ENCODE peak calls at places on chromosomes 16 and 17, in five cellular contexts. E is natural killer cell, S is tibial artery, C is fibroblast of pulmonary artery, A is IMR-90. L is an unnamed sample.
A peak's percentile ranks its signal among the peaks of the same experiment; 100 is the strongest.

GRCh38 chr16:12426122-12426521 is 377.6 kb downstream of the CPPED1 start:
- DNase-seq in E (no peak), S (no peak), C (no peak), A (peak; percentile 26), L (no peak)

GRCh38 chr17:79473836-79474204 is 137.0 kb downstream of the RBFOX3 start:
- DNase-seq in E (no peak), S (no peak), C (no peak), A (no peak), L (no peak)

GRCh38 chr16:88770459-88771293 is 14.3 kb downstream of the PIEZO1 start:
- DNase-seq in E (peak; percentile 66), S (no peak), C (peak; percentile 56), A (peak; percentile 87), L (no peak)

GRCh38 chr16:89700649-89701424 is 668 bp downstream of the SPATA2L start:
- DNase-seq in E (peak; percentile 58), S (no peak), C (peak; percentile 32), A (peak; percentile 24), L (no peak)

GRCh38 chr17:4789701-4789950 is 862 bp downstream of the GLTPD2 start:
- DNase-seq in E (no peak), S (no peak), C (no peak), A (no peak), L (no peak)

GRCh38 chr17:81477173-81477572 is 35.4 kb downstream of the ACTG1 start:
- DNase-seq in E (no peak), S (no peak), C (no peak), A (no peak), L (no peak)

GRCh38 chr16:67104845-67105244 is 4.9 kb upstream of the PHAF1 start:
- DNase-seq in E (no peak), S (no peak), C (no peak), A (no peak), L (no peak)

GRCh38 chr17:77644181-77644972 is 314.1 kb upstream of the TNRC6C start:
- DNase-seq in E (no peak), S (no peak), C (no peak), A (no peak), L (no peak)

GRCh38 chr17:66727634-66728570 is 107.0 kb upstream of the CACNG5 start:
- DNase-seq in E (no peak), S (no peak), C (peak; percentile 65), A (peak; percentile 50), L (peak; percentile 41)

GRCh38 chr17:37710344-37710886 is 34.4 kb downstream of the HNF1B start:
- DNase-seq in E (no peak), S (no peak), C (peak; percentile 77), A (peak; percentile 62), L (peak; percentile 73)

GRCh38 chr16:47565454-47565853 is 104.3 kb downstream of the PHKB start:
- DNase-seq in E (no peak), S (peak; percentile 83), C (peak; percentile 82), A (peak; percentile 66), L (no peak)
- TF ChIP-seq CTCF in E (no peak), S (no peak), C (no peak), A (no peak), L (no peak)

GRCh38 chr16:23371368-23371767 is 69.3 kb downstream of the SCNN1B start:
- DNase-seq in E (no peak), S (no peak), C (no peak), A (no peak), L (no peak)
- TF ChIP-seq CTCF in E (no peak), S (no peak), C (no peak), A (no peak), L (peak; percentile 18)

GRCh38 chr16:55056585-55057520 is 126.2 kb downstream of the IRX5 start:
- DNase-seq in E (no peak), S (peak; percentile 46), C (no peak), A (no peak), L (peak; percentile 43)
- TF ChIP-seq CTCF in E (no peak), S (no peak), C (no peak), A (no peak), L (peak; percentile 50)

GRCh38 chr17:9928601-9929341 is 23.7 kb upstream of the RCVRN start:
- DNase-seq in E (no peak), S (no peak), C (peak; percentile 73), A (peak; percentile 96), L (peak; percentile 42)
- TF ChIP-seq CTCF in E (no peak), S (no peak), C (peak; percentile 63), A (peak; percentile 92), L (peak; percentile 71)

GRCh38 chr17:55750750-55751641 is at the start of gene PCTP:
- DNase-seq in E (peak; percentile 71), S (peak; percentile 96), C (peak; percentile 93), A (peak; percentile 87), L (peak; percentile 86)
- TF ChIP-seq CTCF in E (no peak), S (peak; percentile 42), C (peak; percentile 41), A (peak; percentile 46), L (peak; percentile 57)

GRCh38 chr17:42072323-42073187 is 22.2 kb upstream of the C17orf113 start:
- DNase-seq in E (no peak), S (no peak), C (no peak), A (no peak), L (peak; percentile 46)
- TF ChIP-seq CTCF in E (no peak), S (no peak), C (no peak), A (no peak), L (peak; percentile 37)

GRCh38 chr16:85626191-85626951 is 13.2 kb downstream of the GSE1 start:
- DNase-seq in E (no peak), S (no peak), C (no peak), A (no peak), L (no peak)

GRCh38 chr16:85624646-85625045 is 11.5 kb downstream of the GSE1 start:
- DNase-seq in E (no peak), S (no peak), C (no peak), A (no peak), L (no peak)

GRCh38 chr16:85623997-85624601 is 11.0 kb downstream of the GSE1 start:
- DNase-seq in E (no peak), S (no peak), C (no peak), A (no peak), L (no peak)

GRCh38 chr16:85625485-85626117 is 12.5 kb downstream of the GSE1 start:
- DNase-seq in E (no peak), S (no peak), C (no peak), A (no peak), L (no peak)

DNA sequence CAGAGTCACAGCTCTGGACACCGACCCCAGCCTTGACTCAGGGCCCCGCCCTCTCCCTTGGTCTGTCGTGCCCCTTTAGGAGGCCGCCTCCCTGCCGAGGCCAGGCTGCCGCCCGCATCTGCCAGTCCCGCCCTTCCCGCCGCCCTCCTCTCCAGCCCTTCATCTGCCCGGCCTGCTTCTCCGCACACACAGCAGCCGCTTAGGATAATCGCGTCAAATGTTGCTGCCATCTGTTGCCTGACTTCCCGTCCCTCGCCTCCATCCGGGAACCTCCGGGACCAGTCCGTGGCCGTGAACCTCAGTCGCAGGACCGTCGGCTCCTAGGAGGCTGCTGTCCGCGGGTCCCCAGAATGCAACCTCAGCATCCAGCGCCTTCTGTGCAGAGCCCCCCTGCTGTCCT is 11.9 kb downstream of the GSE1 start:
- DNase-seq in E (no peak), S (no peak), C (no peak), A (no peak), L (no peak)
- TF ChIP-seq CTCF in E (no peak), S (no peak), C (no peak), A (no peak), L (no peak)

L was measured in progenitor cell of endocrine pancreas.